ENCODE peak calls at places on chromosomes 11 and 22, in five cellular contexts. X is K562, J is GM12878, C is stomach, U is breast epithelium. A is an unnamed sample.

GRCh38 chr11:73141031-73141308 is 1.1 kb downstream of the FCHSD2 start:
- DNase-seq in C (no peak), U (no peak), X (peak), J (no peak), A (no peak)

GRCh38 chr11:20353829-20354434 is 9.6 kb upstream of the HTATIP2 start:
- DNase-seq in J (no peak), U (no peak), X (peak), C (peak), A (no peak)

GRCh38 chr11:102709211-102709980 is 3.8 kb upstream of the MMP27 start:
- DNase-seq in J (no peak), C (no peak), X (no peak), U (no peak), A (no peak)

GRCh38 chr11:62142921-62143320 is 19.1 kb downstream of the INCENP start:
- DNase-seq in U (no peak), C (peak), J (no peak), X (no peak), A (peak)

GRCh38 chr22:37179622-37180420 is 8.2 kb downstream of the C1QTNF6 start:
- DNase-seq in U (no peak), J (no peak), X (no peak), C (no peak), A (no peak)

GRCh38 chr22:30265851-30266444 is 703 bp downstream of the OSM start:
- DNase-seq in X (peak), C (peak), U (no peak), J (no peak), A (no peak)

GRCh38 chr22:49013707-49014106 is 814.0 kb downstream of the BRD1 start:
- DNase-seq in C (peak), J (no peak), X (no peak), U (no peak), A (no peak)

GRCh38 chr11:126862664-126863247 is 137.8 kb downstream of the KIRREL3 start:
- DNase-seq in C (no peak), U (no peak), X (no peak), J (no peak), A (no peak)

GRCh38 chr11:39784873-39785272 is 1674.6 kb downstream of the LRRC4C start:
- DNase-seq in C (no peak), J (no peak), U (no peak), X (no peak), A (no peak)

GRCh38 chr11:65131895-65132237 is 2.5 kb downstream of the SYVN1 start:
- DNase-seq in X (no peak), C (no peak), J (no peak), U (no peak), A (peak)

GRCh38 chr22:50271519-50271970 is 1.4 kb upstream of the MAPK11 start:
- DNase-seq in X (peak), J (no peak), C (peak), U (no peak), A (no peak)

DNA sequence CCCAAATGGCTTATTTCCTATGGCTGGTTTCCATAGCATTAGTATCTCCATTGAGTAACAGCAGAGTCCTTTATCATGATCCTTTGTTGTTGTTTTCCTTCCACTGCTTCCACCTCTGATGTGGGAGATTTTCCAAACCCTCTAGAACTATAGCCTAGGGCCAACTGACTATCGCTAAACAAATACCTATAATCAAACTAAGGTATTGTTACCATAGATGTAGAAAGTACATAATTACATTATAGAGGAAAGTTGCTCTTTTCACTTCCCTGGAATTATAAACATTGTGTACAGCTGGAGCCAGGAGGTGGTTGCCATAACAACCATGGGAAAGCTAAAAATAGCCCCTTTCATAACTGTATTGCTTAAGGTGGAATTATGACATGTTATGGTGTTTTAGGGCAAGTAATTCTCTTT is 47.0 kb upstream of the ALKBH3 start:
- DNase-seq in X (no peak), U (no peak), C (peak), J (no peak), A (no peak)
- TF ChIP-seq POLR2AphosphoS5 in X (no peak), U (no peak), C (peak), J (no peak), A (no peak)

GRCh38 chr11:66970808-66971442 is 4.2 kb upstream of the C11orf86 start:
- DNase-seq in C (no peak), U (peak), J (no peak), X (no peak), A (no peak)
- TF ChIP-seq POLR2AphosphoS5 in C (peak), U (peak), J (no peak), X (no peak), A (no peak)

GRCh38 chr22:44554411-44554810 is 56.4 kb upstream of the RTL6 start:
- DNase-seq in C (no peak), X (no peak), J (no peak), U (no peak), A (peak)

GRCh38 chr22:44549021-44549420 is 51.0 kb upstream of the RTL6 start:
- DNase-seq in J (no peak), U (no peak), C (no peak), X (no peak), A (peak)

GRCh38 chr22:44549701-44550100 is 51.7 kb upstream of the RTL6 start:
- DNase-seq in C (no peak), J (no peak), X (no peak), U (no peak), A (no peak)

GRCh38 chr22:44547371-44547770 is 49.3 kb upstream of the RTL6 start:
- DNase-seq in X (no peak), J (no peak), U (no peak), C (no peak), A (no peak)

DNA sequence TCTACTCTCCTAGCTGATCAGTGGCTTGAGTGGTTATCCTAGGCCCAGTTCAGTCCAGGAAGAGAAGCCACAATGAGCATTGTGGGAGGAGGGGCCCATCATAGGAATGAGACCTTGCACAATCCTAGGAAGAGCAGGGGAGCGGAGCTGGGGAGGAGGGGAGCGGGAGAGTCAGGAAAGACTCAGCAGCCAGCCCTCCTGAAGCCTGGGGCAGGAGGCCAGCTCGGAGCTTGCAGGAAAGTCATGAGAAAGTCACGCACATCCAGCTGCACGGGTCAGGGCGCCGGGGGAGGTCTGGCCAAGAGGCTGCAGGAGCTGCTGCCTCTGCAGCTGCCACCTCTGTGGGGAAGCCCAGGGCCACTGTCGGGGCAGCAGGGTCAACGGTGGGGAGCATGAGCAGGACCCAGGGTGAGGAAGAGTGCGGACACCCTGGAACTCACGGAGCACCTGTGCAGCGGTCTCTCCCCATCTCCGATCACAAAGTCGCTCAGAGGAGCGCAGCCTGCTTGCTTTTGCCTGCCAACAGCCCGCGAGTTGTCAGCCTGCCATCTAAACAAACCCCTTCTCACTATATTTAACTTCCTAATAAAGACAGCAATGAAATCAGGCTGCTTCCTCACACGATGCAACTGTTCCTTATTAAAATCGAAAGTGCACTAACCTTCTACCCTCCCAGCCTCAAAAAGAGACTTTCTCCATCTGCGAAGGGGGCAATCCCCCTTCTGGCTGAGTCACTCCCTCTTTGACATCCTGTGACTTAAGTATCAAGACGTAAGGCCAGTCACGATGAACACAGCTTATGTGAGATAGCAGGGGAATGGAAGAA is 52.8 kb upstream of the RTL6 start:
- DNase-seq in J (peak), C (peak), U (no peak), X (no peak), A (peak)
- TF ChIP-seq POLR2AphosphoS5 in J (no peak), C (peak), U (no peak), X (no peak), A (no peak)

GRCh38 chr11:12581923-12582322 is 92.3 kb upstream of the TEAD1 start:
- DNase-seq in X (peak), J (no peak), C (no peak), U (no peak), A (no peak)
- TF ChIP-seq POLR2AphosphoS5 in X (no peak), J (no peak), C (no peak), U (no peak), A (no peak)

GRCh38 chr11:117205211-117205818 is 6.1 kb downstream of the TAGLN start:
- DNase-seq in X (no peak), C (no peak), U (peak), J (no peak), A (no peak)
- TF ChIP-seq POLR2AphosphoS5 in X (no peak), C (peak), U (peak), J (no peak), A (no peak)

GRCh38 chr11:114049050-114049449 is 10.5 kb upstream of the ZBTB16 start:
- DNase-seq in C (no peak), J (no peak), U (no peak), X (no peak), A (no peak)
- TF ChIP-seq POLR2AphosphoS5 in C (no peak), J (no peak), U (no peak), X (no peak), A (no peak)

A was measured in suprapubic skin.